ENCODE peak calls at places on chromosomes 6 and 20, in seven cellular contexts. G is CD4-positive, CD25-positive, alpha-beta regulatory T cell; A is sigmoid colon; D is spleen; B is A549; P is colonic mucosa; N is PC-9. F is an unnamed sample. For H3K4me1, the result is how much of the 10 kb centered on the place peaks cover.

GRCh38 chr20:44909872-44910689 is at the start of gene PABPC1L:
- DNase-seq in G (peak), N (peak), P (peak), B (peak), D (peak), A (peak), F (peak)

GRCh38 chr6:66421570-66421969 is 714.5 kb upstream of the EYS start:
- DNase-seq in D (no peak), B (peak), P (no peak), N (no peak), G (no peak), A (no peak), F (no peak)

GRCh38 chr6:151121900-151122299 is 117.9 kb upstream of the AKAP12 start:
- DNase-seq in P (no peak), D (no peak), A (peak), B (no peak), G (no peak), N (no peak), F (no peak)

GRCh38 chr6:160978141-160978926 is 13.2 kb upstream of the MAP3K4 start:
- DNase-seq in N (no peak), P (no peak), B (no peak), G (no peak), A (no peak), D (no peak), F (no peak)

GRCh38 chr20:29452186-29452585 is 1805.3 kb upstream of the DEFB115 start:
- DNase-seq in A (no peak), D (no peak), B (no peak), P (no peak), N (no peak), G (no peak), F (no peak)

GRCh38 chr20:24629668-24630067 is 160.2 kb downstream of the SYNDIG1 start:
- DNase-seq in B (no peak), G (no peak), A (no peak), N (no peak), P (no peak), D (no peak), F (no peak)

GRCh38 chr6:7134999-7135735 is 27.4 kb downstream of the RREB1 start:
- DNase-seq in A (no peak), B (no peak), P (no peak), N (no peak), D (no peak), G (no peak), F (no peak)

GRCh38 chr20:47784599-47785320 is 521 bp downstream of the SULF2 start:
- DNase-seq in G (no peak), A (no peak), D (peak), P (peak), B (peak), N (peak), F (no peak)

GRCh38 chr20:61254881-61255589 is 3.0 kb downstream of the CDH4 start:
- DNase-seq in N (no peak), D (no peak), A (no peak), B (no peak), G (no peak), P (no peak), F (no peak)

GRCh38 chr6:53095716-53096115 is 30.5 kb downstream of the FBXO9 start:
- DNase-seq in D (no peak), N (no peak), G (no peak), A (no peak), B (no peak), P (no peak), F (no peak)

GRCh38 chr6:155599571-155599970 is 143.9 kb upstream of the NOX3 start:
- DNase-seq in B (no peak), A (no peak), N (no peak), P (no peak), D (no peak), G (no peak), F (no peak)

GRCh38 chr6:31752739-31753319 is 9.6 kb upstream of the SAPCD1 start:
- DNase-seq in D (no peak), N (no peak), G (no peak), P (no peak), B (peak), A (no peak), F (no peak)

GRCh38 chr6:26311385-26312095 is 53.5 kb upstream of the BTN3A2 start:
- DNase-seq in G (peak), A (no peak), N (peak), D (no peak), B (peak), P (peak), F (no peak)

GRCh38 chr20:25308671-25309394 is 60.9 kb downstream of the PYGB start:
- DNase-seq in D (peak), B (peak), P (no peak), G (no peak), A (peak), N (peak), F (peak)

GRCh38 chr6:53530346-53530745 is 14.6 kb downstream of the GCLC start:
- DNase-seq in A (no peak), G (no peak), B (no peak), P (no peak), D (no peak), N (no peak), F (no peak)

GRCh38 chr6:1802495-1803395 is 193.0 kb downstream of the FOXC1 start:
- DNase-seq in G (no peak), B (no peak), N (no peak), A (no peak), P (no peak), D (no peak), F (no peak)

GRCh38 chr20:32236048-32236533 is 28.4 kb downstream of the POFUT1 start:
- DNase-seq in A (no peak), G (no peak), N (no peak), P (no peak), B (no peak), D (no peak), F (no peak)

GRCh38 chr6:38578075-38578474 is 61.7 kb downstream of the BTBD9 start:
- DNase-seq in A (no peak), P (no peak), G (no peak), D (no peak), B (no peak), N (no peak), F (no peak)

GRCh38 chr6:106359989-106360409 is 518 bp upstream of the CRYBG1 start:
- DNase-seq in D (no peak), P (no peak), A (no peak), B (no peak), N (no peak), G (no peak), F (no peak)

GRCh38 chr6:143027058-143027457 is 33.6 kb upstream of the AIG1 start:
- DNase-seq in B (peak), A (no peak), P (peak), N (no peak), D (peak), G (peak), F (peak)

GRCh38 chr6:69827491-69827890 is 30.7 kb upstream of the LMBRD1 start:
- DNase-seq in G (no peak), B (no peak), N (no peak), A (no peak), D (no peak), P (no peak), F (no peak)

GRCh38 chr6:169932491-169932890 is 181.1 kb downstream of the ERMARD start:
- DNase-seq in D (no peak), N (no peak), B (no peak), A (no peak), G (no peak), P (no peak), F (no peak)

GRCh38 chr6:154732538-154732823 is 735 bp upstream of the SCAF8 start:
- DNase-seq in N (peak), A (no peak), G (no peak), B (no peak), D (no peak), P (no peak), F (no peak)

GRCh38 chr20:1825492-1825891 is 69.7 kb upstream of the SIRPA start:
- DNase-seq in P (no peak), A (no peak), D (no peak), G (no peak), B (peak), N (peak), F (no peak)

GRCh38 chr6:22146581-22147468 is 150.0 kb downstream of the PRL start:
- DNase-seq in A (no peak), G (no peak), N (no peak), D (no peak), B (no peak), P (no peak), F (no peak)

GRCh38 chr6:137218473-137218916 is 690 bp downstream of the IFNGR1 start:
- DNase-seq in B (no peak), G (peak), P (peak), A (peak), D (no peak), N (peak), F (no peak)

GRCh38 chr6:37607949-37608348 is 89.7 kb downstream of the MDGA1 start:
- DNase-seq in G (no peak), A (no peak), D (no peak), B (no peak), N (no peak), P (no peak), F (no peak)

GRCh38 chr20:20295621-20296498 is 72.0 kb upstream of the INSM1 start:
- DNase-seq in P (no peak), B (no peak), G (no peak), D (no peak), N (no peak), A (no peak), F (no peak)

GRCh38 chr6:124870611-124871201 is 91.5 kb upstream of the RNF217 start:
- DNase-seq in D (no peak), N (no peak), G (no peak), A (no peak), P (no peak), B (peak), F (no peak)

GRCh38 chr20:50338479-50339195 is 148.0 kb downstream of the CEBPB start:
- DNase-seq in G (peak), P (no peak), A (peak), D (peak), B (no peak), N (no peak), F (no peak)

GRCh38 chr6:90193359-90193758 is 103.3 kb downstream of the BACH2 start:
- DNase-seq in D (no peak), A (no peak), B (no peak), P (no peak), N (no peak), G (no peak), F (no peak)

GRCh38 chr20:38271609-38272120 is 11.1 kb upstream of the KIAA1755 start:
- DNase-seq in A (no peak), N (no peak), P (no peak), D (no peak), B (no peak), G (no peak), F (no peak)

GRCh38 chr6:154169193-154169847 is 130.3 kb downstream of the OPRM1 start:
- DNase-seq in D (no peak), A (no peak), P (no peak), B (no peak), N (no peak), G (no peak), F (peak)

GRCh38 chr20:57383447-57384347 is 7.5 kb upstream of the RBM38 start:
- DNase-seq in B (no peak), G (no peak), A (no peak), P (peak), D (peak), N (no peak), F (no peak)

GRCh38 chr20:63554361-63555278 is 661 bp downstream of the FNDC11 start:
- DNase-seq in N (no peak), G (no peak), D (peak), P (no peak), B (no peak), A (no peak), F (no peak)
- H3K4me1 ChIP-seq in N (under half), G (under half), D (half or more), P (under half), B (under half), A (under half), F (under half)

GRCh38 chr6:144215932-144216667 is 65.8 kb downstream of the STX11 start:
- DNase-seq in B (peak), D (peak), N (peak), G (peak), P (peak), A (peak), F (peak)

GRCh38 chr6:144215402-144215931 is 65.2 kb downstream of the STX11 start:
- DNase-seq in A (no peak), B (no peak), D (peak), N (no peak), G (no peak), P (peak), F (peak)

GRCh38 chr6:144217797-144218196 is 67.3 kb upstream of the UTRN start:
- DNase-seq in G (no peak), B (no peak), P (no peak), A (no peak), D (no peak), N (no peak), F (no peak)

GRCh38 chr6:144216668-144217218 is 66.4 kb downstream of the STX11 start:
- DNase-seq in P (no peak), A (no peak), N (no peak), B (no peak), D (peak), G (no peak), F (peak)

GRCh38 chr6:144217264-144217663 is 66.9 kb downstream of the STX11 start:
- DNase-seq in B (no peak), A (no peak), N (no peak), D (no peak), P (no peak), G (peak), F (no peak)
- H3K4me3 ChIP-seq in B (no peak), A (no peak), N (peak), D (peak), P (peak), G (peak), F (peak)

GRCh38 chr6:15430947-15431405 is 185.1 kb downstream of the JARID2 start:
- DNase-seq in D (no peak), G (no peak), A (no peak), P (no peak), N (no peak), B (no peak), F (no peak)
- H3K4me1 ChIP-seq in D (half or more), G (under half), A (half or more), P (under half), N (under half), B (under half), F (half or more)

GRCh38 chr6:135116566-135116965 is 61.9 kb upstream of the HBS1L start:
- DNase-seq in N (no peak), P (no peak), A (no peak), B (no peak), D (no peak), G (peak), F (no peak)
- H3K4me3 ChIP-seq in N (no peak), P (no peak), A (no peak), B (no peak), D (no peak), G (peak), F (no peak)

GRCh38 chr6:156850356-156850755 is 73.2 kb downstream of the ARID1B start:
- DNase-seq in B (no peak), G (no peak), A (no peak), P (no peak), N (no peak), D (no peak), F (no peak)
- H3K4me1 ChIP-seq in B (under half), G (half or more), A (half or more), P (under half), N (under half), D (half or more), F (half or more)